ENCODE peak calls at places on chromosome 20, in eight cellular contexts. One of them, this sample, is unnamed.

GRCh38 chr20:62754122-62754990 is 41.9 kb upstream of the MRGBP start:
- DNase-seq in PC-3: no peak
- DNase-seq in CD4-positive, alpha-beta T cell: no peak
- DNase-seq in epithelial cell of esophagus: peak
- DNase-seq in type B pancreatic cell: no peak
- DNase-seq in Peyer's patch: no peak
- DNase-seq in PC-9: no peak
- DNase-seq in omental fat pad: no peak
- DNase-seq in this sample: no peak

GRCh38 chr20:63319164-63320040 is 26.4 kb downstream of the COL20A1 start:
- DNase-seq in omental fat pad: no peak
- DNase-seq in CD4-positive, alpha-beta T cell: no peak
- DNase-seq in Peyer's patch: peak
- DNase-seq in PC-3: no peak
- DNase-seq in epithelial cell of esophagus: no peak
- DNase-seq in PC-9: no peak
- DNase-seq in type B pancreatic cell: no peak
- DNase-seq in this sample: peak

GRCh38 chr20:14495066-14495465 is 157.7 kb upstream of the FLRT3 start:
- DNase-seq in type B pancreatic cell: no peak
- DNase-seq in PC-3: peak
- DNase-seq in omental fat pad: no peak
- DNase-seq in PC-9: no peak
- DNase-seq in epithelial cell of esophagus: peak
- DNase-seq in Peyer's patch: no peak
- DNase-seq in CD4-positive, alpha-beta T cell: no peak
- DNase-seq in this sample: no peak

GRCh38 chr20:36745234-36745926 is 510 bp downstream of the NDRG3 start:
- DNase-seq in Peyer's patch: no peak
- DNase-seq in PC-3: no peak
- DNase-seq in type B pancreatic cell: no peak
- DNase-seq in epithelial cell of esophagus: peak
- DNase-seq in CD4-positive, alpha-beta T cell: no peak
- DNase-seq in omental fat pad: no peak
- DNase-seq in PC-9: no peak
- DNase-seq in this sample: peak

GRCh38 chr20:38242848-38243449 is 17.6 kb downstream of the KIAA1755 start:
- DNase-seq in Peyer's patch: no peak
- DNase-seq in PC-3: peak
- DNase-seq in epithelial cell of esophagus: peak
- DNase-seq in PC-9: peak
- DNase-seq in omental fat pad: no peak
- DNase-seq in CD4-positive, alpha-beta T cell: no peak
- DNase-seq in type B pancreatic cell: no peak
- DNase-seq in this sample: no peak

GRCh38 chr20:25277051-25277801 is 29.3 kb downstream of the PYGB start:
- DNase-seq in CD4-positive, alpha-beta T cell: no peak
- DNase-seq in PC-9: no peak
- DNase-seq in Peyer's patch: peak
- DNase-seq in PC-3: no peak
- DNase-seq in omental fat pad: no peak
- DNase-seq in epithelial cell of esophagus: no peak
- DNase-seq in type B pancreatic cell: no peak
- DNase-seq in this sample: peak

GRCh38 chr20:56924976-56925695 is 296.0 kb downstream of the TFAP2C start:
- DNase-seq in epithelial cell of esophagus: peak
- DNase-seq in Peyer's patch: no peak
- DNase-seq in PC-3: no peak
- DNase-seq in type B pancreatic cell: peak
- DNase-seq in omental fat pad: no peak
- DNase-seq in PC-9: no peak
- DNase-seq in CD4-positive, alpha-beta T cell: no peak
- DNase-seq in this sample: no peak

GRCh38 chr20:54111460-54111859 is 41.1 kb upstream of the BCAS1 start:
- DNase-seq in omental fat pad: no peak
- DNase-seq in epithelial cell of esophagus: no peak
- DNase-seq in PC-3: no peak
- DNase-seq in CD4-positive, alpha-beta T cell: no peak
- DNase-seq in PC-9: no peak
- DNase-seq in Peyer's patch: no peak
- DNase-seq in type B pancreatic cell: no peak
- DNase-seq in this sample: no peak

GRCh38 chr20:33125983-33126382 is 42.0 kb upstream of the BPIFA2 start:
- DNase-seq in omental fat pad: no peak
- DNase-seq in PC-9: no peak
- DNase-seq in epithelial cell of esophagus: no peak
- DNase-seq in CD4-positive, alpha-beta T cell: no peak
- DNase-seq in PC-3: no peak
- DNase-seq in type B pancreatic cell: no peak
- DNase-seq in Peyer's patch: no peak
- DNase-seq in this sample: no peak

GRCh38 chr20:56636701-56637100 is 7.6 kb downstream of the TFAP2C start:
- DNase-seq in PC-3: peak
- DNase-seq in CD4-positive, alpha-beta T cell: no peak
- DNase-seq in epithelial cell of esophagus: peak
- DNase-seq in Peyer's patch: no peak
- DNase-seq in PC-9: no peak
- DNase-seq in type B pancreatic cell: no peak
- DNase-seq in omental fat pad: no peak
- DNase-seq in this sample: no peak

GRCh38 chr20:24469116-24470030 is at the start of gene SYNDIG1:
- DNase-seq in type B pancreatic cell: no peak
- DNase-seq in Peyer's patch: no peak
- DNase-seq in epithelial cell of esophagus: no peak
- DNase-seq in PC-9: no peak
- DNase-seq in PC-3: no peak
- DNase-seq in omental fat pad: no peak
- DNase-seq in CD4-positive, alpha-beta T cell: no peak
- DNase-seq in this sample: peak

DNA sequence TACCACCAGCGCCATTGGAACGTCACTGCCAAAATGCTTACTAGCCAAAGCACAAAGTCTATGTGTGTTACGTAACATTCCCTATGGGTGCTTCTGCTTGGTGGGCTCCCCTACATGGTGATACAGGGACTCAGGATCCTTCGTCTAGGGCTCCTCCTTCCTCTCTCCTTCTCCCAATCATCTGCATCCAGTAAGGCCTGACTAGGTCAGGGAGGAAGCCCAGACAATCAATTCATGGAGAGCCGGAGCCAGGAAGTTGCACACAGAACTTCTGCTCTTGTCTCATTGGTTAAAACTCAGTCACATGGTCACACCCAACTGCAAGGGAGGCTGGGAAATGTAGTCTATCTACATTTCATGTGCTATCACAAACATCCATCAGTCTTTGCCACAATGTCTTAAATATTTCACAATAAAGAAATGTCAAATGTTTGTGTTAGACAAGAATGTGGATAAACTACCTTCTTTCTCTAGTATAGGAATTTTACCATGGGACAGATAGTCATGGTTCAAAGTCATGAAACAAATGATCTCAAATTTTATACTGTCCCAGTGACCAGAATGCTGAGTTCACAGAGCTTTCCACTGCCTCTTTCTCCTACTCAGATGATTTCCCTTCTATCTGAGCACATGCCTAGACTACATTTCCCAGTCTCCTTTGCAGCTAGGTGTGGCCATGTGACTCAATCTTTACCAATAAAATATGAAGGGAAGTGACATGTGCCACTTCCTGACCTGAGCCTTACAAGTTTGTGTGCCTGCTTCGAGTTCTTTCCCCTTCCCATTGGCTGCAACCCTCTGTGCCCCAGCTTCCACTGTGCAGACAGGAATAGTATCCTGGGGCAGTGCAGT is 9.3 kb upstream of the KCNK15 start:
- DNase-seq in CD4-positive, alpha-beta T cell: no peak
- DNase-seq in epithelial cell of esophagus: peak
- DNase-seq in PC-9: peak
- DNase-seq in PC-3: peak
- DNase-seq in Peyer's patch: no peak
- DNase-seq in type B pancreatic cell: no peak
- DNase-seq in omental fat pad: no peak
- DNase-seq in this sample: no peak
- TF ChIP-seq CTCF in CD4-positive, alpha-beta T cell: no peak
- TF ChIP-seq CTCF in epithelial cell of esophagus: no peak
- TF ChIP-seq CTCF in PC-9: no peak
- TF ChIP-seq CTCF in PC-3: no peak
- TF ChIP-seq CTCF in Peyer's patch: no peak
- TF ChIP-seq CTCF in type B pancreatic cell: no peak
- TF ChIP-seq CTCF in omental fat pad: no peak
- TF ChIP-seq CTCF in this sample: no peak

GRCh38 chr20:40632346-40632976 is 56.6 kb downstream of the MAFB start:
- DNase-seq in PC-3: no peak
- DNase-seq in Peyer's patch: no peak
- DNase-seq in CD4-positive, alpha-beta T cell: no peak
- DNase-seq in omental fat pad: no peak
- DNase-seq in PC-9: no peak
- DNase-seq in type B pancreatic cell: no peak
- DNase-seq in epithelial cell of esophagus: peak
- DNase-seq in this sample: no peak

GRCh38 chr20:40633123-40633850 is 55.7 kb downstream of the MAFB start:
- DNase-seq in type B pancreatic cell: peak
- DNase-seq in omental fat pad: no peak
- DNase-seq in CD4-positive, alpha-beta T cell: no peak
- DNase-seq in PC-9: no peak
- DNase-seq in Peyer's patch: no peak
- DNase-seq in PC-3: no peak
- DNase-seq in epithelial cell of esophagus: no peak
- DNase-seq in this sample: no peak

GRCh38 chr20:40628877-40629276 is 60.2 kb downstream of the MAFB start:
- DNase-seq in PC-9: no peak
- DNase-seq in omental fat pad: no peak
- DNase-seq in PC-3: no peak
- DNase-seq in epithelial cell of esophagus: peak
- DNase-seq in Peyer's patch: no peak
- DNase-seq in type B pancreatic cell: no peak
- DNase-seq in CD4-positive, alpha-beta T cell: no peak
- DNase-seq in this sample: no peak

GRCh38 chr20:40634891-40635290 is 54.1 kb downstream of the MAFB start:
- DNase-seq in CD4-positive, alpha-beta T cell: no peak
- DNase-seq in epithelial cell of esophagus: no peak
- DNase-seq in PC-9: no peak
- DNase-seq in type B pancreatic cell: no peak
- DNase-seq in PC-3: no peak
- DNase-seq in omental fat pad: no peak
- DNase-seq in Peyer's patch: no peak
- DNase-seq in this sample: no peak

GRCh38 chr20:40630723-40631631 is 58.1 kb downstream of the MAFB start:
- DNase-seq in type B pancreatic cell: no peak
- DNase-seq in CD4-positive, alpha-beta T cell: no peak
- DNase-seq in Peyer's patch: no peak
- DNase-seq in PC-9: peak
- DNase-seq in PC-3: no peak
- DNase-seq in omental fat pad: no peak
- DNase-seq in epithelial cell of esophagus: peak
- DNase-seq in this sample: no peak
- TF ChIP-seq CTCF in type B pancreatic cell: no peak
- TF ChIP-seq CTCF in CD4-positive, alpha-beta T cell: no peak
- TF ChIP-seq CTCF in Peyer's patch: no peak
- TF ChIP-seq CTCF in PC-9: no peak
- TF ChIP-seq CTCF in PC-3: no peak
- TF ChIP-seq CTCF in omental fat pad: no peak
- TF ChIP-seq CTCF in epithelial cell of esophagus: no peak
- TF ChIP-seq CTCF in this sample: no peak

GRCh38 chr20:20665200-20665599 is 47.2 kb downstream of the RALGAPA2 start:
- DNase-seq in Peyer's patch: no peak
- DNase-seq in PC-9: no peak
- DNase-seq in CD4-positive, alpha-beta T cell: no peak
- DNase-seq in epithelial cell of esophagus: no peak
- DNase-seq in PC-3: no peak
- DNase-seq in omental fat pad: no peak
- DNase-seq in type B pancreatic cell: no peak
- DNase-seq in this sample: no peak

GRCh38 chr20:20666359-20666758 is 46.1 kb downstream of the RALGAPA2 start:
- DNase-seq in PC-3: no peak
- DNase-seq in epithelial cell of esophagus: no peak
- DNase-seq in CD4-positive, alpha-beta T cell: no peak
- DNase-seq in Peyer's patch: no peak
- DNase-seq in PC-9: no peak
- DNase-seq in omental fat pad: no peak
- DNase-seq in type B pancreatic cell: no peak
- DNase-seq in this sample: no peak

GRCh38 chr20:20663841-20664240 is 48.6 kb downstream of the RALGAPA2 start:
- DNase-seq in PC-9: no peak
- DNase-seq in CD4-positive, alpha-beta T cell: no peak
- DNase-seq in type B pancreatic cell: no peak
- DNase-seq in epithelial cell of esophagus: peak
- DNase-seq in Peyer's patch: no peak
- DNase-seq in PC-3: no peak
- DNase-seq in omental fat pad: no peak
- DNase-seq in this sample: no peak

GRCh38 chr20:20665933-20666332 is 46.5 kb downstream of the RALGAPA2 start:
- DNase-seq in PC-9: no peak
- DNase-seq in CD4-positive, alpha-beta T cell: no peak
- DNase-seq in omental fat pad: no peak
- DNase-seq in epithelial cell of esophagus: no peak
- DNase-seq in type B pancreatic cell: no peak
- DNase-seq in Peyer's patch: no peak
- DNase-seq in PC-3: no peak
- DNase-seq in this sample: no peak

GRCh38 chr20:20664795-20665194 is 47.6 kb downstream of the RALGAPA2 start:
- DNase-seq in Peyer's patch: no peak
- DNase-seq in epithelial cell of esophagus: peak
- DNase-seq in PC-9: no peak
- DNase-seq in type B pancreatic cell: no peak
- DNase-seq in PC-3: peak
- DNase-seq in CD4-positive, alpha-beta T cell: no peak
- DNase-seq in omental fat pad: no peak
- DNase-seq in this sample: no peak
- TF ChIP-seq CTCF in Peyer's patch: peak
- TF ChIP-seq CTCF in epithelial cell of esophagus: peak
- TF ChIP-seq CTCF in PC-9: peak
- TF ChIP-seq CTCF in type B pancreatic cell: peak
- TF ChIP-seq CTCF in PC-3: peak
- TF ChIP-seq CTCF in CD4-positive, alpha-beta T cell: peak
- TF ChIP-seq CTCF in omental fat pad: no peak
- TF ChIP-seq CTCF in this sample: no peak

GRCh38 chr20:35151739-35152138 is 4.6 kb upstream of the EDEM2 start:
- DNase-seq in epithelial cell of esophagus: no peak
- DNase-seq in type B pancreatic cell: no peak
- DNase-seq in PC-9: no peak
- DNase-seq in CD4-positive, alpha-beta T cell: no peak
- DNase-seq in omental fat pad: no peak
- DNase-seq in PC-3: no peak
- DNase-seq in Peyer's patch: no peak
- DNase-seq in this sample: no peak

GRCh38 chr20:35145141-35145564 is 2.0 kb downstream of the EDEM2 start:
- DNase-seq in omental fat pad: no peak
- DNase-seq in PC-9: peak
- DNase-seq in CD4-positive, alpha-beta T cell: no peak
- DNase-seq in type B pancreatic cell: no peak
- DNase-seq in PC-3: peak
- DNase-seq in Peyer's patch: no peak
- DNase-seq in epithelial cell of esophagus: peak
- DNase-seq in this sample: no peak

GRCh38 chr20:35146922-35147574 is at the start of gene EDEM2:
- DNase-seq in PC-3: peak
- DNase-seq in epithelial cell of esophagus: peak
- DNase-seq in omental fat pad: peak
- DNase-seq in type B pancreatic cell: peak
- DNase-seq in CD4-positive, alpha-beta T cell: peak
- DNase-seq in PC-9: peak
- DNase-seq in Peyer's patch: peak
- DNase-seq in this sample: peak

GRCh38 chr20:35144694-35145093 is 2.4 kb downstream of the EDEM2 start:
- DNase-seq in PC-3: no peak
- DNase-seq in PC-9: no peak
- DNase-seq in Peyer's patch: no peak
- DNase-seq in type B pancreatic cell: no peak
- DNase-seq in omental fat pad: no peak
- DNase-seq in epithelial cell of esophagus: no peak
- DNase-seq in CD4-positive, alpha-beta T cell: no peak
- DNase-seq in this sample: no peak

GRCh38 chr20:35146299-35146921 is 726 bp downstream of the EDEM2 start:
- DNase-seq in PC-3: peak
- DNase-seq in CD4-positive, alpha-beta T cell: peak
- DNase-seq in epithelial cell of esophagus: peak
- DNase-seq in type B pancreatic cell: no peak
- DNase-seq in Peyer's patch: peak
- DNase-seq in omental fat pad: no peak
- DNase-seq in PC-9: peak
- DNase-seq in this sample: no peak
- TF ChIP-seq CTCF in PC-3: peak
- TF ChIP-seq CTCF in CD4-positive, alpha-beta T cell: no peak
- TF ChIP-seq CTCF in epithelial cell of esophagus: peak
- TF ChIP-seq CTCF in type B pancreatic cell: peak
- TF ChIP-seq CTCF in Peyer's patch: no peak
- TF ChIP-seq CTCF in omental fat pad: no peak
- TF ChIP-seq CTCF in PC-9: no peak
- TF ChIP-seq CTCF in this sample: no peak